ENCODE peak calls at places on chromosomes 16 and 17, in six cellular contexts. B is SHP77, K is B cell, A is NCI-H774, V is nephron progenitor cell, R is M059J. W is an unnamed sample.

GRCh38 chr16:86521236-86522197 is 11.2 kb downstream of the FOXF1 start:
- DNase-seq in B (no peak), K (no peak), A (no peak), V (no peak), R (no peak), W (no peak)

GRCh38 chr17:46917516-46917915 is 5.4 kb upstream of the GOSR2 start:
- DNase-seq in B (no peak), K (no peak), A (no peak), V (no peak), R (no peak), W (no peak)

GRCh38 chr17:79760197-79760906 is 17.6 kb upstream of the CBX2 start:
- DNase-seq in B (no peak), K (no peak), A (no peak), V (no peak), R (no peak), W (no peak)

GRCh38 chr17:79993390-79994221 is 42.1 kb downstream of the TBC1D16 start:
- DNase-seq in B (peak; percentile 92), K (no peak), A (peak; percentile 52), V (peak; percentile 48), R (no peak), W (peak; percentile 82)

GRCh38 chr17:3959295-3959899 is 4.8 kb downstream of the ATP2A3 start:
- DNase-seq in B (peak; percentile 95), K (no peak), A (peak; percentile 69), V (no peak), R (peak; percentile 66), W (peak; percentile 53)

GRCh38 chr17:75832164-75832651 is 12.0 kb downstream of the UNC13D start:
- DNase-seq in B (no peak), K (peak; percentile 35), A (no peak), V (no peak), R (peak; percentile 76), W (peak; percentile 88)

GRCh38 chr17:19304209-19304608 is 58.3 kb downstream of the B9D1 start:
- DNase-seq in B (no peak), K (no peak), A (no peak), V (no peak), R (peak; percentile 87), W (peak; percentile 81)

GRCh38 chr16:11986521-11987057 is 10.1 kb downstream of the SNX29 start:
- DNase-seq in B (no peak), K (no peak), A (no peak), V (no peak), R (no peak), W (no peak)

GRCh38 chr17:45147102-45147580 is 1.1 kb upstream of the HEXIM1 start:
- DNase-seq in B (peak; percentile 78), K (peak; percentile 81), A (peak; percentile 87), V (no peak), R (peak; percentile 64), W (no peak)

GRCh38 chr16:55018881-55019280 is 88.2 kb downstream of the IRX5 start:
- DNase-seq in B (no peak), K (no peak), A (no peak), V (no peak), R (no peak), W (no peak)

GRCh38 chr16:50861926-50862325 is 120.0 kb downstream of the CYLD start:
- DNase-seq in B (no peak), K (no peak), A (no peak), V (no peak), R (peak; percentile 84), W (peak; percentile 62)

GRCh38 chr17:14793237-14793636 is 471.9 kb downstream of the PMP22 start:
- DNase-seq in B (no peak), K (no peak), A (no peak), V (no peak), R (peak; percentile 42), W (peak; percentile 80)

GRCh38 chr17:58432806-58433573 is 15.7 kb upstream of the RNF43 start:
- DNase-seq in B (no peak), K (no peak), A (no peak), V (no peak), R (no peak), W (no peak)

GRCh38 chr16:11497329-11497805 is 89.4 kb downstream of the LITAF start:
- DNase-seq in B (peak; percentile 74), K (no peak), A (peak; percentile 77), V (peak; percentile 57), R (peak; percentile 96), W (peak; percentile 78)

GRCh38 chr17:21371511-21372081 is 4.6 kb upstream of the KCNJ12 start:
- DNase-seq in B (no peak), K (no peak), A (no peak), V (peak; percentile 33), R (no peak), W (no peak)

GRCh38 chr17:51260960-51261958 is 913 bp downstream of the UTP18 start:
- DNase-seq in B (peak; percentile 61), K (peak; percentile 83), A (peak; percentile 79), V (peak; percentile 86), R (peak; percentile 49), W (no peak)

GRCh38 chr16:51374346-51374745 is 223.3 kb upstream of the SALL1 start:
- DNase-seq in B (no peak), K (no peak), A (no peak), V (no peak), R (peak; percentile 93), W (peak; percentile 71)

GRCh38 chr16:13021996-13022395 is 120.6 kb downstream of the SHISA9 start:
- DNase-seq in B (no peak), K (no peak), A (no peak), V (no peak), R (peak; percentile 85), W (no peak)

GRCh38 chr16:53090591-53091507 is 36.1 kb downstream of the CHD9 start:
- DNase-seq in B (no peak), K (peak; percentile 46), A (no peak), V (no peak), R (peak; percentile 97), W (peak; percentile 98)

GRCh38 chr16:16982614-16983013 is 488.1 kb downstream of the XYLT1 start:
- DNase-seq in B (peak; percentile 21), K (no peak), A (peak; percentile 93), V (no peak), R (no peak), W (no peak)

GRCh38 chr17:67150826-67151225 is 94.2 kb downstream of the HELZ start:
- DNase-seq in B (no peak), K (no peak), A (no peak), V (no peak), R (no peak), W (no peak)

GRCh38 chr16:81668243-81669097 is 110.6 kb upstream of the PLCG2 start:
- DNase-seq in B (no peak), K (no peak), A (no peak), V (no peak), R (no peak), W (no peak)

GRCh38 chr16:88763502-88764053 is 21.4 kb downstream of the PIEZO1 start:
- DNase-seq in B (no peak), K (no peak), A (no peak), V (peak; percentile 71), R (peak; percentile 78), W (no peak)

GRCh38 chr17:33277436-33278100 is 15.5 kb downstream of the ASIC2 start:
- DNase-seq in B (no peak), K (no peak), A (no peak), V (peak; percentile 40), R (peak; percentile 58), W (no peak)

GRCh38 chr17:43553501-43554018 is 7.4 kb upstream of the ETV4 start:
- DNase-seq in B (no peak), K (no peak), A (no peak), V (no peak), R (no peak), W (no peak)

GRCh38 chr16:3662601-3663000 is 8.1 kb downstream of the DNASE1 start:
- DNase-seq in B (no peak), K (no peak), A (no peak), V (no peak), R (no peak), W (no peak)

GRCh38 chr17:17831208-17832039 is 5.4 kb downstream of the SREBF1 start:
- DNase-seq in B (no peak), K (no peak), A (no peak), V (no peak), R (no peak), W (no peak)

GRCh38 chr17:1399366-1399678 is 700 bp downstream of the YWHAE start:
- DNase-seq in B (no peak), K (no peak), A (peak; percentile 8), V (no peak), R (no peak), W (no peak)

GRCh38 chr16:27768651-27769270 is 218.8 kb downstream of the KATNIP start:
- DNase-seq in B (no peak), K (no peak), A (no peak), V (no peak), R (peak; percentile 43), W (no peak)

GRCh38 chr17:2064980-2065785 is 10.3 kb downstream of the HIC1 start:
- DNase-seq in B (peak; percentile 56), K (no peak), A (no peak), V (no peak), R (no peak), W (peak; percentile 83)

W was measured in EL.